ENCODE peak calls at places on chromosomes 6 and 20, in five cellular contexts. One of them, this sample, is unnamed. For H3K27me3, the result is how much of the 10 kb centered on the place peaks cover.

GRCh38 chr6:40627316-40627715 is 40.2 kb upstream of the LRFN2 start:
- DNase-seq in SJSA1: no peak
- DNase-seq in lung: no peak
- DNase-seq in heart right ventricle: no peak
- DNase-seq in fibroblast of lung: no peak
- DNase-seq in this sample: no peak

GRCh38 chr20:61846074-61846473 is 219.6 kb downstream of the TAF4 start:
- DNase-seq in fibroblast of lung: no peak
- DNase-seq in heart right ventricle: no peak
- DNase-seq in lung: no peak
- DNase-seq in SJSA1: no peak
- DNase-seq in this sample: no peak

GRCh38 chr6:139470971-139471370 is 96.5 kb upstream of the CITED2 start:
- DNase-seq in lung: no peak
- DNase-seq in heart right ventricle: no peak
- DNase-seq in fibroblast of lung: no peak
- DNase-seq in SJSA1: no peak
- DNase-seq in this sample: no peak

GRCh38 chr6:2984738-2985381 is 13.5 kb upstream of the SERPINB6 start:
- DNase-seq in fibroblast of lung: no peak
- DNase-seq in SJSA1: no peak
- DNase-seq in lung: no peak
- DNase-seq in heart right ventricle: no peak
- DNase-seq in this sample: no peak

GRCh38 chr6:169046483-169047192 is 207.0 kb downstream of the THBS2 start:
- DNase-seq in heart right ventricle: no peak
- DNase-seq in SJSA1: no peak
- DNase-seq in fibroblast of lung: peak
- DNase-seq in lung: no peak
- DNase-seq in this sample: no peak

GRCh38 chr6:53018443-53018842 is 23.4 kb upstream of the GSTA4 start:
- DNase-seq in fibroblast of lung: no peak
- DNase-seq in SJSA1: no peak
- DNase-seq in lung: no peak
- DNase-seq in heart right ventricle: no peak
- DNase-seq in this sample: no peak

GRCh38 chr20:17648782-17649730 is 33.0 kb downstream of the RRBP1 start:
- DNase-seq in fibroblast of lung: no peak
- DNase-seq in heart right ventricle: peak
- DNase-seq in lung: no peak
- DNase-seq in SJSA1: no peak
- DNase-seq in this sample: no peak

GRCh38 chr6:146693342-146693741 is 94.6 kb downstream of the ADGB start:
- DNase-seq in lung: no peak
- DNase-seq in heart right ventricle: no peak
- DNase-seq in SJSA1: no peak
- DNase-seq in fibroblast of lung: no peak
- DNase-seq in this sample: no peak

GRCh38 chr20:21047981-21048380 is 58.2 kb downstream of the LINC00237 start:
- DNase-seq in SJSA1: no peak
- DNase-seq in heart right ventricle: no peak
- DNase-seq in fibroblast of lung: no peak
- DNase-seq in lung: no peak
- DNase-seq in this sample: no peak

GRCh38 chr6:127092486-127092885 is 26.0 kb upstream of the RSPO3 start:
- DNase-seq in lung: no peak
- DNase-seq in heart right ventricle: no peak
- DNase-seq in SJSA1: no peak
- DNase-seq in fibroblast of lung: no peak
- DNase-seq in this sample: no peak

GRCh38 chr6:15569035-15569995 is 93.5 kb downstream of the DTNBP1 start:
- DNase-seq in heart right ventricle: no peak
- DNase-seq in fibroblast of lung: no peak
- DNase-seq in SJSA1: no peak
- DNase-seq in lung: no peak
- DNase-seq in this sample: no peak

GRCh38 chr6:2784061-2784460 is 18.9 kb downstream of the WRNIP1 start:
- DNase-seq in heart right ventricle: no peak
- DNase-seq in lung: no peak
- DNase-seq in fibroblast of lung: no peak
- DNase-seq in SJSA1: peak
- DNase-seq in this sample: no peak

GRCh38 chr6:156848533-156848932 is 71.4 kb downstream of the ARID1B start:
- DNase-seq in heart right ventricle: peak
- DNase-seq in SJSA1: peak
- DNase-seq in fibroblast of lung: peak
- DNase-seq in lung: no peak
- DNase-seq in this sample: no peak

GRCh38 chr6:156846845-156847599 is 69.8 kb downstream of the ARID1B start:
- DNase-seq in heart right ventricle: no peak
- DNase-seq in SJSA1: no peak
- DNase-seq in lung: no peak
- DNase-seq in fibroblast of lung: no peak
- DNase-seq in this sample: no peak

GRCh38 chr6:156849806-156850205 is 72.6 kb downstream of the ARID1B start:
- DNase-seq in fibroblast of lung: no peak
- DNase-seq in lung: no peak
- DNase-seq in heart right ventricle: no peak
- DNase-seq in SJSA1: no peak
- DNase-seq in this sample: no peak

GRCh38 chr6:156850356-156850755 is 73.2 kb downstream of the ARID1B start:
- DNase-seq in fibroblast of lung: no peak
- DNase-seq in heart right ventricle: no peak
- DNase-seq in lung: no peak
- DNase-seq in SJSA1: no peak
- DNase-seq in this sample: no peak

GRCh38 chr6:156848123-156848522 is 70.9 kb downstream of the ARID1B start:
- DNase-seq in fibroblast of lung: no peak
- DNase-seq in lung: no peak
- DNase-seq in heart right ventricle: no peak
- DNase-seq in SJSA1: no peak
- DNase-seq in this sample: no peak
- H3K27ac ChIP-seq in fibroblast of lung: no peak
- H3K27ac ChIP-seq in lung: peak
- H3K27ac ChIP-seq in heart right ventricle: peak
- H3K27ac ChIP-seq in SJSA1: no peak
- H3K27ac ChIP-seq in this sample: no peak

GRCh38 chr6:30493643-30494250 is 4.4 kb downstream of the HLA-E start:
- DNase-seq in lung: no peak
- DNase-seq in heart right ventricle: no peak
- DNase-seq in SJSA1: no peak
- DNase-seq in fibroblast of lung: no peak
- DNase-seq in this sample: no peak
- H3K4me3 ChIP-seq in lung: peak
- H3K4me3 ChIP-seq in heart right ventricle: no peak
- H3K4me3 ChIP-seq in SJSA1: no peak
- H3K4me3 ChIP-seq in fibroblast of lung: no peak
- H3K4me3 ChIP-seq in this sample: no peak

GRCh38 chr6:34146801-34147592 is 1.1 kb upstream of the GRM4 start:
- DNase-seq in SJSA1: no peak
- DNase-seq in fibroblast of lung: peak
- DNase-seq in heart right ventricle: no peak
- DNase-seq in lung: no peak
- DNase-seq in this sample: no peak
- H3K27me3 ChIP-seq in SJSA1: half or more
- H3K27me3 ChIP-seq in fibroblast of lung: under half
- H3K27me3 ChIP-seq in heart right ventricle: half or more
- H3K27me3 ChIP-seq in lung: under half
- H3K27me3 ChIP-seq in this sample: half or more

DNA sequence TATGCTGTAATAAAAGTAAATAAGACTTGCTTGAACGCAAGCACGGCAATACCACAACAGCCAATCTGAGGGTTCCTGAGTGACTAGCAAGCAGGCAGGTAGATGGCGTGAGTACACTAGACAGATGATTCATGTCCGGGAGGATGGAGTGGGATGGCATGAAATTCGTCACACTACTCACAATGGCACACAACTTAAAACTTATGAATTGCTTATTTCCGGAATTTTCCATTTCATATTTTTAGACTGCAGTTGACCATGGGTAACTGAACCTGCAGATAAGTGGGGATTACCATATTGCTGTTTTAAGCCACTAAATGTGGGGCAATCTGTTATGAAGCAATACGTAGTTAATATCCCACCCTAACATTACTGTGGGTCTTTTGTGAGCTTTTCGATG is 93.6 kb upstream of the NFATC2 start:
- DNase-seq in heart right ventricle: no peak
- DNase-seq in fibroblast of lung: no peak
- DNase-seq in SJSA1: no peak
- DNase-seq in lung: no peak
- DNase-seq in this sample: no peak
- H3K27ac ChIP-seq in heart right ventricle: no peak
- H3K27ac ChIP-seq in fibroblast of lung: no peak
- H3K27ac ChIP-seq in SJSA1: peak
- H3K27ac ChIP-seq in lung: no peak
- H3K27ac ChIP-seq in this sample: no peak

DNA sequence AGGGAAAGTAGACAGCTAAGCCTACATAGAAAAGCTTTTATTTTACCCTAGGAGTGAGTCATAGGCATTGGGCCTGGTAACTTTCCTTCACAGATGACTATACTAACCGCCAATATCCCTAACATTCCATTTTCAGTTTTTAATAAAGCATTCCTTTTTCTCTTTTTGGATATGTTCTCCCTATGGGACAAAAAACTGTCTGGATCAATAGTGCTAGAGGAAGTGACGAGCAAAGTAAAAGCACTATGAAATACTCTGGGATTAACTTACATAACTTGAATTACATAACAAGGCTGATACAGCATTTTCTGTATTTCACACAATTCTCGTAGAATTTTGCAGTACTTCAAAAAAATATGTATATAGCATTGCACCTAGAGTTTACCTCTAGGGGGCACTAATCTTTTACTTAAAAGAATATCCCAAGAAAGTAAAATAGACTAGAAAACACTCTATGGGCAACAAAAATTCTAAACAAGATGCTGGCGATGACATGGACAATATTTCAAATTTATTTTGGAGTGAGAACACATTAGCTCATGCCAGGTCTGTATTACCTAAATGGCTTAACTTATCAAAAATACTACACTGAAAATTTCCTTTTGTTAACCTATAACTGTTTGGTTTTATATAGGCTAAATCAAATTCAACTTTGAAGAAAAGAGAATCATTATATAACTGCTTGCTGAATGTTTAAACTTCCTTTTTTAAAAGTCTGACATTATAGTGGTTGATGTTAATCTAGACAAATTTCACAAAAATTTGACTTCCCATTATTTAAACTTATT is 66.3 kb upstream of the DST start:
- DNase-seq in heart right ventricle: no peak
- DNase-seq in lung: no peak
- DNase-seq in SJSA1: peak
- DNase-seq in fibroblast of lung: peak
- DNase-seq in this sample: no peak
- H3K4me3 ChIP-seq in heart right ventricle: no peak
- H3K4me3 ChIP-seq in lung: no peak
- H3K4me3 ChIP-seq in SJSA1: no peak
- H3K4me3 ChIP-seq in fibroblast of lung: no peak
- H3K4me3 ChIP-seq in this sample: no peak

GRCh38 chr6:117265425-117266266 is at the start of gene VGLL2:
- DNase-seq in SJSA1: peak
- DNase-seq in heart right ventricle: peak
- DNase-seq in lung: no peak
- DNase-seq in fibroblast of lung: peak
- DNase-seq in this sample: no peak

GRCh38 chr6:117263353-117263927 is 1.9 kb upstream of the VGLL2 start:
- DNase-seq in heart right ventricle: no peak
- DNase-seq in lung: no peak
- DNase-seq in SJSA1: no peak
- DNase-seq in fibroblast of lung: no peak
- DNase-seq in this sample: no peak

GRCh38 chr6:117266267-117266797 is 974 bp downstream of the VGLL2 start:
- DNase-seq in fibroblast of lung: no peak
- DNase-seq in SJSA1: no peak
- DNase-seq in lung: no peak
- DNase-seq in heart right ventricle: no peak
- DNase-seq in this sample: no peak

GRCh38 chr6:117266948-117267347 is 1.6 kb downstream of the VGLL2 start:
- DNase-seq in SJSA1: no peak
- DNase-seq in fibroblast of lung: no peak
- DNase-seq in lung: no peak
- DNase-seq in heart right ventricle: no peak
- DNase-seq in this sample: no peak

GRCh38 chr6:117264487-117265424 is 602 bp upstream of the VGLL2 start:
- DNase-seq in heart right ventricle: no peak
- DNase-seq in fibroblast of lung: peak
- DNase-seq in SJSA1: peak
- DNase-seq in lung: no peak
- DNase-seq in this sample: no peak
- H3K27me3 ChIP-seq in heart right ventricle: half or more
- H3K27me3 ChIP-seq in fibroblast of lung: half or more
- H3K27me3 ChIP-seq in SJSA1: under half
- H3K27me3 ChIP-seq in lung: under half
- H3K27me3 ChIP-seq in this sample: half or more

DNA sequence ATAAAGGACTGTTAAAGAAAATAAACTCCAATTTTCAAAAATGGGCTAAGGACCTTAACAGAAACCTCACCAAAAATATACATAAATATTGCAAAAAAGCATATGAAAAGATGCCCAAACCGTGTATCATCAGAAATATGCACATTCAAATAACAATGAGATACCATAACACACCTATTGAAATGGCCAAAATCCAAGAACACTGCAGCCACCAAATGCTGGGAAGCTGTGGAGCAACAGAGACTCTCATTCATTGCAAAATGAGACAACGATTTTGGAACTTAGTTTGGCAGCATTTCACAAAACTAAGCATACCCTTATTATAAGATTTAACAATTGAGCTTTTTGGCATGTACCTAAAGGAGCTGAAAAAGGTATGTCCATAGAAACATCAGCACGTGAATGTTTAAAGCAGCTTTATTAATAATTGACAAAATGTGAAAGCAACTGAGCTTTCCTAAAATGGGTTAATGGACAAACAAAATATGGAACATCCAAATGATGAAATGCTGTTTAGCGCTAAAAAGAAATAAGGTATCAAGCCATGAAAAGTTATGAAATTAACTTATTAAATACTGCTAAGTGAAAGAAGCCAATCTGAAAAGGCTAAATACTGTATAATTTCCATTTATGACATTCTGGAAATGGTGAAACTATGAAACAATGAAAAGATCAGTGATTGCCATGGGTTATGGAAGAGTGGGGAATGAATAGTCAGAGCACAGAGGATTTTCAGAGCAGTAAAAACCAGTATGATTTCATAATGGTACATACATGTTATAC is 592.6 kb upstream of the ADGRB3 start:
- DNase-seq in SJSA1: no peak
- DNase-seq in fibroblast of lung: no peak
- DNase-seq in lung: no peak
- DNase-seq in heart right ventricle: no peak
- DNase-seq in this sample: no peak
- H3K27ac ChIP-seq in SJSA1: no peak
- H3K27ac ChIP-seq in fibroblast of lung: no peak
- H3K27ac ChIP-seq in lung: no peak
- H3K27ac ChIP-seq in heart right ventricle: no peak
- H3K27ac ChIP-seq in this sample: no peak